ENCODE peak calls at places on chromosomes 5 and 9, in six cellular contexts. N, Q, B, J, E and R are unnamed samples.

GRCh38 chr9:4050686-4051315 is 249.1 kb downstream of the GLIS3 start:
- DNase-seq in Q (no peak), N (no peak), J (no peak), E (no peak), B (no peak), R (no peak)

GRCh38 chr9:70816891-70817290 is 304.5 kb downstream of the TRPM3 start:
- DNase-seq in N (no peak), Q (no peak), B (no peak), E (no peak), J (no peak), R (no peak)

GRCh38 chr9:132154925-132155324 is 6.9 kb upstream of the NTNG2 start:
- DNase-seq in N (no peak), B (no peak), Q (no peak), E (no peak), J (no peak), R (no peak)

GRCh38 chr9:104177003-104177611 is 83.0 kb downstream of the SMC2 start:
- DNase-seq in N (no peak), B (no peak), J (peak), Q (no peak), E (peak), R (no peak)

GRCh38 chr5:126973193-126973592 is 57.2 kb downstream of the MARCHF3 start:
- DNase-seq in E (no peak), B (no peak), Q (no peak), N (no peak), J (no peak), R (no peak)

GRCh38 chr5:151406322-151406947 is 41.0 kb upstream of the SLC36A1 start:
- DNase-seq in Q (no peak), N (no peak), B (peak), E (peak), J (peak), R (peak)

GRCh38 chr9:127847155-127847463 is 7.3 kb downstream of the ENG start:
- DNase-seq in B (no peak), J (peak), N (no peak), Q (no peak), E (peak), R (peak)

GRCh38 chr5:138037271-138037670 is 4.4 kb upstream of the FAM13B start:
- DNase-seq in E (no peak), Q (no peak), B (no peak), N (no peak), J (no peak), R (no peak)

GRCh38 chr5:75089137-75089536 is 36.8 kb upstream of the GCNT4 start:
- DNase-seq in B (no peak), J (no peak), Q (no peak), E (no peak), N (no peak), R (no peak)

GRCh38 chr5:66958126-66958983 is 238.2 kb downstream of the CD180 start:
- DNase-seq in N (no peak), B (peak), Q (no peak), E (peak), J (peak), R (peak)

GRCh38 chr9:114370251-114370984 is 17.4 kb downstream of the AKNA start:
- DNase-seq in E (no peak), Q (no peak), N (no peak), J (no peak), B (no peak), R (no peak)

GRCh38 chr5:61301820-61302563 is 30.1 kb upstream of the ZSWIM6 start:
- DNase-seq in E (peak), N (peak), Q (peak), J (peak), B (peak), R (peak)

GRCh38 chr5:98763001-98763630 is 10.3 kb upstream of the RGMB start:
- DNase-seq in J (peak), E (no peak), Q (no peak), N (no peak), B (peak), R (peak)

GRCh38 chr9:73038613-73039012 is 85.8 kb upstream of the ALDH1A1 start:
- DNase-seq in B (no peak), N (peak), J (peak), Q (no peak), E (no peak), R (peak)

GRCh38 chr5:142053434-142054253 is 40.8 kb upstream of the GNPDA1 start:
- DNase-seq in B (peak), J (peak), E (peak), N (no peak), Q (peak), R (peak)

GRCh38 chr5:169641253-169641652 is 4.2 kb downstream of the DOCK2 start:
- DNase-seq in E (peak), Q (no peak), J (peak), N (no peak), B (peak), R (peak)

GRCh38 chr9:134054891-134055811 is 12.7 kb downstream of the BRD3 start:
- DNase-seq in B (no peak), J (no peak), Q (no peak), E (no peak), N (peak), R (no peak)

GRCh38 chr5:57338849-57339340 is 143.7 kb downstream of the ACTBL2 start:
- DNase-seq in J (no peak), Q (no peak), N (no peak), E (no peak), B (no peak), R (no peak)

GRCh38 chr5:57341380-57341979 is 141.1 kb downstream of the ACTBL2 start:
- DNase-seq in N (no peak), Q (no peak), B (no peak), E (no peak), J (peak), R (peak)

GRCh38 chr5:57335092-57335491 is 147.5 kb downstream of the ACTBL2 start:
- DNase-seq in N (no peak), Q (no peak), E (no peak), J (peak), B (peak), R (peak)

GRCh38 chr5:57340681-57341080 is 141.9 kb downstream of the ACTBL2 start:
- DNase-seq in Q (no peak), E (no peak), B (no peak), N (no peak), J (no peak), R (no peak)

DNA sequence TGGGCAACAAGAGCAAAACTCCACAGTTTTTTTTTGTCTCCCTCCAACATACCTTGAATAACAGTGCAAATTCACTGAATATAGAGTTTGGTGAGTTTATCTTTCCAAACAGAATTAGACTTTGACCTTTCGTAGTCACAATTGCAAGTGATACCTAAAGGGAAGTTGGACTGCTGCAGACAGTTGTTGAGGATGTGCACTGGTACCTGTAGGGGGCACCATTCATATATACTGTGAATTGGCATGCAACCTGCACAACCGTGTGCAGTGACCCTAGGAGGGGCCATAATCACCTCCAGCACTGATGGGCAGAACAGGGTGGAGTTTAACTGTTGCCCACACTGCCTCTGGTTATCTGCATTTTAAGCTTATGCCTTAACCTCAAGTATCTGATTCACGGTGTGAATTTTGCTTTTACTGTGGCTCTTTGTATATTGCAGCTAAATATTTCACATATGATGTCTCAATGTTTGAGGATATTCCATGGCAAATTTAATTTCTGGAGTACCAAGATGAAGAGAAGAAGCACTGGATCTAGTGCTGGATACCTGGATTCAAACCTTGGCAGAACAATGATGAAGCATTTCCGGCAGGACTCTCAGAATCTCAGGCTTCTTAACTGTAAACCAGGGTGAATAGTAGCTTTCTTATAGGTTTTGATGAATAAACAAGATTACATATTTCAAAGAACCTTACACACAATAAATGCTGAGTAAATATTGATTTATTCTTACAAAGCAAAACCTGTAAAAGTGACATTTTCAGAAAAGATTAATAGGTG is 144.4 kb downstream of the ACTBL2 start:
- DNase-seq in N (no peak), B (no peak), E (peak), Q (no peak), J (peak), R (peak)
- TF ChIP-seq CTCF in N (no peak), B (peak), E (peak), Q (peak), J (peak), R (peak)

DNA sequence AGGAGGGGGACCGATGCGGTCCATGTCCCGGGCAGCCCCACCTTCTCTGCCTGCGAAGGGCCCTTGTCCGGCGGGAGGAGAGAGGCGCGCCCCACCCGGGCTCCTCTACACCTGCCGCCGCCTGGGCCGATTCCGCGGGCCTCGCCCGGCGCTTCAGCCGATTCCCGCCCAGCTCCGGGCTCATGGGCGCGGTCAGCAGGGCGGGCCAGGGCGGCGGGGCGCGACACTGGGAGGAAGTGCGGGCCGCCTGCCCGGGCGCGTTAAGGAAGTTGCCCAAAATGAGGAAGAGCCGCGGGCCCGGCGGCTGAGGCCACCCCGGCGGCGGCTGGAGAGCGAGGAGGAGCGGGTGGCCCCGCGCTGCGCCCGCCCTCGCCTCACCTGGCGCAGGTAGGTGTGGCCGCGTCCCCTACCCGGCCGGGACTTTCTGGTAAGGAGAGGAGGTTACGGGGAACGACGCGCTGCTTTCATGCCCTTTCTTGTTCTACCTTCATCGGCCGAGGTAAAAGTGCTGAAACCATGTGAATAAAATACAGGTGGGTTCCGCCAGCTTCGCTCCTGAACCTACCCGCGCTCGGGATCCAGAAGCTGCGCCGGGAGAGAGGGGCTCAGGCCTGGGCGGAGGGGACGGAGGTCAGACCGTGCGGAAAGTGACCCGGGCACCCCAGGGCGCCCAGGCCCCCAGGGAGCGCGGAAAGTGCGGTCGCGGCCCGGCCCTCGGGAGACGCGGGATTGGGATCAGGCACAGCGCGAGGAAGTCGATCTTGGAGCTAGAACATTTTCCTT is at the start of gene SYK:
- DNase-seq in E (peak), Q (peak), N (peak), J (no peak), B (no peak), R (no peak)
- H3K4me3 ChIP-seq in E (peak), Q (peak), N (peak), J (no peak), B (no peak), R (no peak)

DNA sequence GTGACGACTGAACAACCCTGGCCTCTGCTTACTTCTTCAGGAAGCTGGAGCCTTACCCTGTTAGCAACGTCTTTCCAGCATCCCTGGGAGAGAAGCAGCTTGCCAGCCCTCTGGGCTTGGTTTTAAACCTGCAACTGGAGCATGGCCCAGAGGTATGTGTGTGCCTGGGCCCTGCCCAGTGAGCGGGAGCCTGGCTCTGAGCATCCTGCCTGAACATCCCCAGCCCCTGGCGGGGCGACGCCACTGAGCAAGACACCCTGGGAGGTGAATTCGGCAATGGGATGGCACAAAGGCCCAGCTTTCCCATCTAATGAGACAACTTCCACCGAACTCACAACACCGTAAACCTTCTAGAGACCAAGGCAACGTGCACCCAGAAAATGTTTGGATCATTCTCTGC is 23.6 kb downstream of the IRX4 start:
- DNase-seq in N (no peak), B (no peak), E (no peak), J (no peak), Q (no peak), R (no peak)
- TF ChIP-seq CTCF in N (no peak), B (no peak), E (no peak), J (no peak), Q (no peak), R (no peak)

DNA sequence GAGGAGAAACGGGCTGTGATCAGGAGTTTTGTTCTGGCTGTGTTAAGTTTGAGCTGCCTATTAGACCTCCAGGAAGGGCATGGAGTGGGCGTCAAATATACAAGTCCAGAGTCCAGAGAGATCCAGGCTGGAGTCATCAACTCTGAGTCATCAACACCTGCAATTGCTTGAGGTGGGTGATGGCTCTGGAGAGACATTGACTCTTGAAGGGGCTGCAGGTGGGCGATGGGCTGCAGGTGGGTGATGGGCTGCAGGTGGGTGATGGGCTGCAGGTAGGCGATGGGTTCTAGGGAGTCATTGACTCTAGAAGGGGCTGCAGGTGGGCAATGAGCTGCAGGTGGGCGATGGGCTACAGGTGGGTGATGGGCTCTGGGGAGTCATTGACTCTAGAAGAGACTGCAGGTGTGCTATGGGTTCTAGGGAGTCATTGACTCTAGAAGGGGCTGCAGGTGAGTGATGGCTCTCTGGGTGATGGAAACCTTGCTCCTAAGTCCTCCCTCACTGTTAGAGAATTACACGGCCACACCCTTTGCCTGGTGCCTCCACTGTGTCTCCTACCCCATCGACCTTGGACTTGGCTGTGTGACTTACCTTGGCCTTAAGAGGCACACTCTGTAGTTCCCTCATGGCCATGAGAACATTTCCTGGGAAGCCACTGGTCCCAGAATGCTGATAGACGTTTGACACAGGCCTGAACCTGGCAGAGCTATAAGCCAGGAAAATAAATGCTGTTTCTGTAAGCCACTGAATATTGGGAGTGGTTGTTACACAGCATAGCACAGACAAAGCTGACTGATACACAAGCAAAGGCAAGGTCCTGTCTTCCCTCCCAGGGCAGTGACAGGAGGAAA is 10.4 kb upstream of the FIBCD1 start:
- DNase-seq in N (no peak), Q (no peak), E (no peak), B (no peak), J (no peak), R (no peak)
- H3K4me3 ChIP-seq in N (no peak), Q (no peak), E (no peak), B (no peak), J (no peak), R (no peak)